ENCODE peak calls at places on chromosomes 2 and 18, in four cellular contexts. T, I, K and A are unnamed samples.

GRCh38 chr2:239234151-239234825 is 166.5 kb downstream of the HDAC4 start:
- DNase-seq in T (no peak), I (no peak), K (no peak), A (no peak)

GRCh38 chr2:27663160-27663462 is 303 bp downstream of the SUPT7L start:
- DNase-seq in T (no peak), I (no peak), K (peak), A (no peak)

GRCh38 chr18:23069481-23069880 is 65.8 kb upstream of the CABLES1 start:
- DNase-seq in T (peak), I (no peak), K (no peak), A (no peak)

GRCh38 chr2:144747571-144747970 is 227.7 kb upstream of the ZEB2 start:
- DNase-seq in T (no peak), I (no peak), K (no peak), A (no peak)

GRCh38 chr2:109353806-109354745 is 225.1 kb downstream of the SH3RF3 start:
- DNase-seq in T (no peak), I (no peak), K (no peak), A (no peak)

GRCh38 chr2:77119333-77119732 is 402.8 kb downstream of the LRRTM4 start:
- DNase-seq in T (no peak), I (no peak), K (no peak), A (no peak)

GRCh38 chr2:163269375-163270021 is 430.9 kb upstream of the KCNH7 start:
- DNase-seq in T (no peak), I (no peak), K (no peak), A (no peak)

GRCh38 chr2:64341461-64341860 is 112.5 kb upstream of the LGALSL start:
- DNase-seq in T (no peak), I (no peak), K (no peak), A (no peak)

GRCh38 chr18:61336766-61337165 is 3.5 kb downstream of the CDH20 start:
- DNase-seq in T (no peak), I (no peak), K (no peak), A (no peak)

GRCh38 chr2:15160201-15160600 is 400.9 kb downstream of the NBAS start:
- DNase-seq in T (no peak), I (no peak), K (no peak), A (no peak)

GRCh38 chr18:688322-688721 is 24.1 kb downstream of the ENOSF1 start:
- DNase-seq in T (no peak), I (no peak), K (no peak), A (no peak)

GRCh38 chr18:27652480-27653121 is 467.5 kb upstream of the CHST9 start:
- DNase-seq in T (no peak), I (no peak), K (no peak), A (no peak)

GRCh38 chr2:184877909-184878308 is 279.6 kb downstream of the ZNF804A start:
- DNase-seq in T (no peak), I (no peak), K (no peak), A (no peak)

GRCh38 chr2:25369439-25369838 is 27.7 kb upstream of the DNMT3A start:
- DNase-seq in T (no peak), I (no peak), K (no peak), A (no peak)

GRCh38 chr2:58240595-58240937 is 559 bp downstream of the FANCL start:
- DNase-seq in T (no peak), I (no peak), K (no peak), A (no peak)

GRCh38 chr2:237441605-237442004 is 27.6 kb upstream of the COL6A3 start:
- DNase-seq in T (peak), I (no peak), K (no peak), A (no peak)

GRCh38 chr2:149365826-149366583 is 35.6 kb downstream of the LYPD6 start:
- DNase-seq in T (no peak), I (no peak), K (peak), A (peak)

GRCh38 chr2:230891108-230891507 is 26.4 kb downstream of the ITM2C start:
- DNase-seq in T (no peak), I (no peak), K (peak), A (no peak)

GRCh38 chr2:195658541-195658890 is 1.5 kb downstream of the SLC39A10 start:
- DNase-seq in T (peak), I (no peak), K (no peak), A (no peak)

GRCh38 chr2:174235680-174236079 is 12.7 kb downstream of the OLA1 start:
- DNase-seq in T (no peak), I (no peak), K (no peak), A (no peak)

GRCh38 chr2:43225788-43226557 is 433 bp downstream of the ZFP36L2 start:
- DNase-seq in T (peak), I (peak), K (peak), A (peak)

GRCh38 chr2:96832751-96833507 is 10.9 kb downstream of the ANKRD23 start:
- DNase-seq in T (no peak), I (peak), K (peak), A (no peak)

GRCh38 chr18:69387181-69387580 is 13.5 kb upstream of the DOK6 start:
- DNase-seq in T (no peak), I (no peak), K (no peak), A (no peak)

GRCh38 chr2:69226886-69227285 is 160.1 kb downstream of the GFPT1 start:
- DNase-seq in T (no peak), I (no peak), K (no peak), A (no peak)

GRCh38 chr2:187050409-187050998 is 201.5 kb upstream of the ZSWIM2 start:
- DNase-seq in T (no peak), I (no peak), K (no peak), A (no peak)

GRCh38 chr18:48959921-48960920 is 9.5 kb upstream of the SMAD7 start:
- DNase-seq in T (no peak), I (no peak), K (no peak), A (no peak)

GRCh38 chr2:217113496-217113895 is 253.6 kb upstream of the TNP1 start:
- DNase-seq in T (no peak), I (no peak), K (no peak), A (no peak)

GRCh38 chr2:238601433-238602222 is 174.9 kb downstream of the ASB1 start:
- DNase-seq in T (no peak), I (no peak), K (no peak), A (no peak)

GRCh38 chr2:96869824-96870630 is at the start of gene SEMA4C:
- DNase-seq in T (peak), I (peak), K (peak), A (peak)

GRCh38 chr2:133324150-133324561 is 244.1 kb downstream of the NCKAP5 start:
- DNase-seq in T (no peak), I (no peak), K (no peak), A (no peak)

GRCh38 chr2:201151127-201152074 is 31.5 kb upstream of the CASP10 start:
- DNase-seq in T (no peak), I (no peak), K (no peak), A (no peak)

GRCh38 chr2:54666741-54667639 is 56.5 kb upstream of the EML6 start:
- DNase-seq in T (no peak), I (no peak), K (peak), A (no peak)

GRCh38 chr2:74092236-74092635 is 55.5 kb downstream of the BOLA3 start:
- DNase-seq in T (no peak), I (no peak), K (no peak), A (no peak)

GRCh38 chr2:197677056-197677455 is 1.7 kb upstream of the RFTN2 start:
- DNase-seq in T (no peak), I (no peak), K (no peak), A (no peak)

GRCh38 chr18:24726727-24727539 is 266.5 kb downstream of the HRH4 start:
- DNase-seq in T (peak), I (peak), K (peak), A (peak)

GRCh38 chr2:201936817-201937216 is 96.8 kb upstream of the FZD7 start:
- DNase-seq in T (no peak), I (no peak), K (no peak), A (no peak)

GRCh38 chr2:162058973-162059668 is 14.9 kb downstream of the DPP4 start:
- DNase-seq in T (peak), I (no peak), K (no peak), A (no peak)